ENCODE peak calls at places on chromosomes 2 and 18, in seven cellular contexts. One of them, this sample, is unnamed.

GRCh38 chr2:127024769-127025356 is 82.1 kb downstream of the BIN1 start:
- DNase-seq in NCI-H2081: peak; percentile 73
- DNase-seq in progenitor cell of endocrine pancreas: peak; percentile 25
- DNase-seq in caudate nucleus: peak; percentile 54
- DNase-seq in stimulated activated CD4-positive, alpha-beta T cell treated with anti-CD3 and anti-CD28 coated beads, Interleukin-2, amount 100 ng/mL, for 48 hours: no peak
- DNase-seq in EL: peak; percentile 57
- DNase-seq in iris pigment epithelial cell: peak; percentile 59
- DNase-seq in this sample: peak; percentile 40

GRCh38 chr2:168136392-168136977 is 110.9 kb downstream of the STK39 start:
- DNase-seq in NCI-H2081: peak; percentile 43
- DNase-seq in progenitor cell of endocrine pancreas: no peak
- DNase-seq in caudate nucleus: no peak
- DNase-seq in stimulated activated CD4-positive, alpha-beta T cell treated with anti-CD3 and anti-CD28 coated beads, Interleukin-2, amount 100 ng/mL, for 48 hours: no peak
- DNase-seq in EL: peak; percentile 47
- DNase-seq in iris pigment epithelial cell: peak; percentile 63
- DNase-seq in this sample: peak; percentile 48

GRCh38 chr18:31977270-31977872 is 34.4 kb upstream of the TRAPPC8 start:
- DNase-seq in NCI-H2081: peak; percentile 12
- DNase-seq in progenitor cell of endocrine pancreas: no peak
- DNase-seq in caudate nucleus: peak; percentile 14
- DNase-seq in stimulated activated CD4-positive, alpha-beta T cell treated with anti-CD3 and anti-CD28 coated beads, Interleukin-2, amount 100 ng/mL, for 48 hours: peak; percentile 11
- DNase-seq in EL: peak; percentile 43
- DNase-seq in iris pigment epithelial cell: peak; percentile 47
- DNase-seq in this sample: peak; percentile 54

GRCh38 chr18:76377359-76377756 is 117.7 kb downstream of the ZNF516 start:
- DNase-seq in NCI-H2081: no peak
- DNase-seq in progenitor cell of endocrine pancreas: no peak
- DNase-seq in caudate nucleus: no peak
- DNase-seq in stimulated activated CD4-positive, alpha-beta T cell treated with anti-CD3 and anti-CD28 coated beads, Interleukin-2, amount 100 ng/mL, for 48 hours: no peak
- DNase-seq in EL: no peak
- DNase-seq in iris pigment epithelial cell: no peak
- DNase-seq in this sample: no peak

GRCh38 chr18:42915240-42915791 is 200.2 kb downstream of the RIT2 start:
- DNase-seq in NCI-H2081: peak; percentile 85
- DNase-seq in progenitor cell of endocrine pancreas: no peak
- DNase-seq in caudate nucleus: no peak
- DNase-seq in stimulated activated CD4-positive, alpha-beta T cell treated with anti-CD3 and anti-CD28 coated beads, Interleukin-2, amount 100 ng/mL, for 48 hours: no peak
- DNase-seq in EL: no peak
- DNase-seq in iris pigment epithelial cell: no peak
- DNase-seq in this sample: no peak

GRCh38 chr2:149467461-149467860 is 120.1 kb downstream of the MMADHC start:
- DNase-seq in NCI-H2081: no peak
- DNase-seq in progenitor cell of endocrine pancreas: no peak
- DNase-seq in caudate nucleus: no peak
- DNase-seq in stimulated activated CD4-positive, alpha-beta T cell treated with anti-CD3 and anti-CD28 coated beads, Interleukin-2, amount 100 ng/mL, for 48 hours: no peak
- DNase-seq in EL: no peak
- DNase-seq in iris pigment epithelial cell: peak; percentile 6
- DNase-seq in this sample: no peak

GRCh38 chr18:62744076-62744705 is 28.9 kb downstream of the PHLPP1 start:
- DNase-seq in NCI-H2081: no peak
- DNase-seq in progenitor cell of endocrine pancreas: no peak
- DNase-seq in caudate nucleus: no peak
- DNase-seq in stimulated activated CD4-positive, alpha-beta T cell treated with anti-CD3 and anti-CD28 coated beads, Interleukin-2, amount 100 ng/mL, for 48 hours: no peak
- DNase-seq in EL: no peak
- DNase-seq in iris pigment epithelial cell: peak; percentile 58
- DNase-seq in this sample: peak; percentile 34

GRCh38 chr2:164014068-164014577 is 278.3 kb upstream of the FIGN start:
- DNase-seq in NCI-H2081: peak; percentile 67
- DNase-seq in progenitor cell of endocrine pancreas: no peak
- DNase-seq in caudate nucleus: peak; percentile 67
- DNase-seq in stimulated activated CD4-positive, alpha-beta T cell treated with anti-CD3 and anti-CD28 coated beads, Interleukin-2, amount 100 ng/mL, for 48 hours: no peak
- DNase-seq in EL: no peak
- DNase-seq in iris pigment epithelial cell: peak; percentile 12
- DNase-seq in this sample: no peak

GRCh38 chr2:239937866-239938640 is 87.1 kb downstream of the NDUFA10 start:
- DNase-seq in NCI-H2081: no peak
- DNase-seq in progenitor cell of endocrine pancreas: no peak
- DNase-seq in caudate nucleus: no peak
- DNase-seq in stimulated activated CD4-positive, alpha-beta T cell treated with anti-CD3 and anti-CD28 coated beads, Interleukin-2, amount 100 ng/mL, for 48 hours: no peak
- DNase-seq in EL: no peak
- DNase-seq in iris pigment epithelial cell: no peak
- DNase-seq in this sample: no peak

GRCh38 chr18:41461058-41461560 is 493.9 kb upstream of the PIK3C3 start:
- DNase-seq in NCI-H2081: no peak
- DNase-seq in progenitor cell of endocrine pancreas: no peak
- DNase-seq in caudate nucleus: no peak
- DNase-seq in stimulated activated CD4-positive, alpha-beta T cell treated with anti-CD3 and anti-CD28 coated beads, Interleukin-2, amount 100 ng/mL, for 48 hours: no peak
- DNase-seq in EL: no peak
- DNase-seq in iris pigment epithelial cell: peak; percentile 14
- DNase-seq in this sample: no peak